ENCODE peak calls at places on chromosomes 16 and 17, in five cellular contexts. G, Y, U, Z and V are unnamed samples. For H3K4me1 and H3K27me3, the result is how much of the 10 kb centered on the place peaks cover.

GRCh38 chr16:27822529-27823437 is 240.7 kb downstream of the GSG1L start:
- DNase-seq in G (no peak), Y (no peak), U (no peak), Z (no peak), V (no peak)

GRCh38 chr17:2071421-2072281 is 16.7 kb downstream of the HIC1 start:
- DNase-seq in G (no peak), Y (no peak), U (peak), Z (no peak), V (peak)

GRCh38 chr17:77933777-77934398 is 24.6 kb upstream of the TNRC6C start:
- DNase-seq in G (no peak), Y (no peak), U (no peak), Z (no peak), V (no peak)

GRCh38 chr17:27529230-27529796 is 73.1 kb downstream of the KSR1 start:
- DNase-seq in G (no peak), Y (no peak), U (no peak), Z (no peak), V (peak)

GRCh38 chr17:55735784-55736405 is 13.2 kb upstream of the TMEM100 start:
- DNase-seq in G (no peak), Y (peak), U (no peak), Z (no peak), V (peak)

GRCh38 chr17:37774508-37774907 is 29.6 kb upstream of the HNF1B start:
- DNase-seq in G (no peak), Y (no peak), U (no peak), Z (no peak), V (no peak)

GRCh38 chr16:85733839-85734170 is 17.1 kb downstream of the C16orf74 start:
- DNase-seq in G (no peak), Y (peak), U (no peak), Z (no peak), V (no peak)

GRCh38 chr16:12170103-12171025 is 193.8 kb downstream of the SNX29 start:
- DNase-seq in G (no peak), Y (no peak), U (no peak), Z (no peak), V (no peak)

GRCh38 chr17:44919411-44919810 is 4.1 kb upstream of the GFAP start:
- DNase-seq in G (no peak), Y (no peak), U (peak), Z (no peak), V (no peak)

GRCh38 chr17:63278731-63279442 is 167.2 kb downstream of the CYB561 start:
- DNase-seq in G (no peak), Y (no peak), U (no peak), Z (no peak), V (no peak)

GRCh38 chr17:1939979-1940809 is 84.9 kb downstream of the RTN4RL1 start:
- DNase-seq in G (no peak), Y (no peak), U (no peak), Z (no peak), V (no peak)

GRCh38 chr16:368388-369158 is 1.8 kb downstream of the MRPL28 start:
- DNase-seq in G (no peak), Y (no peak), U (no peak), Z (no peak), V (no peak)

GRCh38 chr16:74825941-74826340 is 51.3 kb upstream of the FA2H start:
- DNase-seq in G (no peak), Y (no peak), U (no peak), Z (no peak), V (no peak)

GRCh38 chr16:28183930-28184329 is 27.8 kb downstream of the XPO6 start:
- DNase-seq in G (no peak), Y (no peak), U (no peak), Z (no peak), V (no peak)

GRCh38 chr16:48367443-48368049 is 17.7 kb downstream of the SIAH1 start:
- DNase-seq in G (no peak), Y (no peak), U (no peak), Z (no peak), V (no peak)

GRCh38 chr16:9330036-9330545 is 238.6 kb downstream of the HAPSTR1 start:
- DNase-seq in G (no peak), Y (no peak), U (no peak), Z (no peak), V (no peak)

GRCh38 chr17:54899721-54900456 is 763 bp upstream of the TOM1L1 start:
- DNase-seq in G (no peak), Y (peak), U (no peak), Z (no peak), V (no peak)

GRCh38 chr17:62905233-62905632 is 60.8 kb upstream of the TANC2 start:
- DNase-seq in G (no peak), Y (no peak), U (no peak), Z (no peak), V (no peak)

GRCh38 chr16:78460428-78460827 is 361.0 kb downstream of the WWOX start:
- DNase-seq in G (no peak), Y (no peak), U (no peak), Z (no peak), V (peak)

GRCh38 chr16:49400611-49401010 is 27.0 kb downstream of the C16orf78 start:
- DNase-seq in G (no peak), Y (no peak), U (no peak), Z (no peak), V (no peak)

GRCh38 chr17:4357030-4357635 is 9.3 kb downstream of the UBE2G1 start:
- DNase-seq in G (no peak), Y (no peak), U (no peak), Z (no peak), V (no peak)

GRCh38 chr16:48492131-48492530 is 106.9 kb upstream of the SIAH1 start:
- DNase-seq in G (no peak), Y (no peak), U (no peak), Z (no peak), V (no peak)

GRCh38 chr16:48000622-48001021 is 155.2 kb downstream of the ABCC12 start:
- DNase-seq in G (no peak), Y (no peak), U (no peak), Z (no peak), V (no peak)

GRCh38 chr16:19963306-19963705 is 78.7 kb upstream of the GPRC5B start:
- DNase-seq in G (no peak), Y (no peak), U (peak), Z (no peak), V (no peak)

GRCh38 chr16:66261826-66262225 is 104.7 kb upstream of the CDH5 start:
- DNase-seq in G (no peak), Y (no peak), U (no peak), Z (no peak), V (peak)

GRCh38 chr16:85288869-85289660 is 176.8 kb upstream of the CIBAR2 start:
- DNase-seq in G (no peak), Y (no peak), U (no peak), Z (no peak), V (no peak)

GRCh38 chr17:76957600-76958464 is 89.6 kb downstream of the MGAT5B start:
- DNase-seq in G (no peak), Y (peak), U (no peak), Z (no peak), V (no peak)

GRCh38 chr17:74877592-74878543 is 5.1 kb upstream of the FDXR start:
- DNase-seq in G (no peak), Y (no peak), U (no peak), Z (peak), V (no peak)

GRCh38 chr17:19646788-19647696 is 1.5 kb upstream of the ALDH3A2 start:
- DNase-seq in G (no peak), Y (peak), U (no peak), Z (no peak), V (no peak)

DNA sequence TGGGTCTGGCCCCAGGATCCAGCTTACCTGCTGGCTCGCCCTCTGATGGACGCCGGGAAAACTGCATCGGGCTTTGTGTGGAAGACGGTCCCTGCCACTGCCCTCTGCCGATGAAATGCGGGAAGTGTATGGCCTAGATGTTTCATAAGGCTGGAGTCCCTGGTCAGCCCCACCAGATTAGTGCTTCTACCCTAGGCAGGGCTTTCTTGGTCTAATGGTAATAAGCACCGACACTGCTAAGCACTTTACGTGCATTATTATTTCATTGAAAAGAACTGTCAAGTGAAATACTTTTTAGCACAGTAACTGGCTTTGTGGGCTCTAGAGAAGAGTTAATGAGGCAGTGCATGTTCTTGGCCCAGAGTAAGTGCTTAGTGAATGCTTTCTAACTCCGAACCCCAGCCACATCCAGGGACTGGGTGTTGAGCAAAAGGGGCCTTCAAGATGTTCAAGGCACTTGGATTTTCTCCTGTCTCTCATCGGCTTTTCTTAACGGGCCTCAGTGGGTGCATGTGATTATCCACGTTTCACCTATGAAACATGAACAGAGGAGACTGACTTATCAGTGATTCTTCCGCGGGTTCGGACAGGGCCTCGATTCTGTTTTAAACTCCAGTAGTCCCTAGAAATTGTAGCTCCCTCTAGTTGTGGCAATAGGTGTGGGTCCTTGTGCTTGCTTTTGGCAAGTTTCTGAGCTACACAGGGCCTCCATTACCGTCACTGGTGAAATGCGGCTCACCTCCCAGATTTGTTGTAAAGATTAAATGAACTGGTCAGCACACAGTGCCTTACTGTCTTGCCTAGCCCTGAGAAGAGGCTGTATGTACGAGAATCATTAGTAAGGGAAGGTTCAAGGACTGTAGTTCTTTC is 6.6 kb downstream of the TRAF4 start:
- DNase-seq in G (peak), Y (peak), U (peak), Z (no peak), V (peak)
- H3K4me1 ChIP-seq in G (under half), Y (under half), U (under half), Z (under half), V (under half)

GRCh38 chr17:49915260-49915659 is 53.7 kb upstream of the DLX4 start:
- DNase-seq in G (no peak), Y (no peak), U (no peak), Z (no peak), V (no peak)
- H3K27me3 ChIP-seq in G (under half), Y (under half), U (under half), Z (half or more), V (half or more)

DNA sequence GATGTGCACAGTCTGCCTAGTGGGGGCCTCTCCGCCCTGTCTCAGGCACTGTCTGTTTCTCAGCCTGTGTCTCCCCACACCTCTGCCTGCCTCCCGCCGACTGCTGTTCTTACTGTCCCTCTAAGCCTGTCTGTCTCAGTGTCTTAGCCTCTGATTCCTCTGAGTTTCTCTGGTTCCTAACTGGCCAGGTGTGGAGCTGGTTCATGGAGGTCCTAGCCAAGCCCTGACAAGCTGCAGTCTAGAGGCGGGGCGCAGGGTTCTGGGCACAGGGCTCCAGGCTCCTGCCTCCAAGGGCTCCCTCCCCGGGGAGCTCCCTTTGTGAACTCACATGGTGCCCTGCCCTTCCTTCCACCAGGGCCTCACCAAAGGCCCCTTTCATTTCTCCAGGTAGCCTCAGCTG is 19.4 kb downstream of the C17orf100 start:
- DNase-seq in G (no peak), Y (no peak), U (no peak), Z (no peak), V (no peak)
- H3K4me1 ChIP-seq in G (under half), Y (under half), U (under half), Z (under half), V (under half)

GRCh38 chr17:12958786-12959185 is 59.0 kb downstream of the ELAC2 start:
- DNase-seq in G (no peak), Y (no peak), U (no peak), Z (no peak), V (no peak)

GRCh38 chr17:12961655-12962054 is 56.2 kb downstream of the ELAC2 start:
- DNase-seq in G (no peak), Y (no peak), U (no peak), Z (no peak), V (no peak)

GRCh38 chr17:12963505-12963904 is 54.3 kb downstream of the ELAC2 start:
- DNase-seq in G (no peak), Y (no peak), U (no peak), Z (no peak), V (no peak)

GRCh38 chr17:12955521-12955920 is 62.3 kb downstream of the ELAC2 start:
- DNase-seq in G (no peak), Y (no peak), U (no peak), Z (no peak), V (no peak)

GRCh38 chr17:12959441-12959840 is 58.4 kb downstream of the ELAC2 start:
- DNase-seq in G (no peak), Y (no peak), U (no peak), Z (no peak), V (no peak)
- H3K27me3 ChIP-seq in G (under half), Y (under half), U (under half), Z (under half), V (under half)